ENCODE peak calls at places on chromosome 13, in eight cellular contexts. D is tibial nerve, S is upper lobe of left lung, A is stomach, L is GM12878, I is ovary, Y is transverse colon, N is K562. Q is an unnamed sample.
A peak's percentile ranks its signal among the peaks of the same experiment; 100 is the strongest.

GRCh38 chr13:99980201-99981114 is 1.1 kb upstream of the ZIC2 start:
- DNase-seq in D (no peak), S (peak; percentile 93), A (peak; percentile 69), L (no peak), I (peak; percentile 54), Y (peak; percentile 69), N (peak; percentile 90), Q (no peak)

GRCh38 chr13:68176486-68176885 is 946.4 kb upstream of the PCDH9 start:
- DNase-seq in D (no peak), S (no peak), A (no peak), L (no peak), I (no peak), Y (no peak), N (no peak), Q (no peak)

GRCh38 chr13:109840201-109840892 is 54.0 kb upstream of the IRS2 start:
- DNase-seq in D (no peak), S (no peak), A (no peak), L (no peak), I (no peak), Y (no peak), N (no peak), Q (no peak)

GRCh38 chr13:33112745-33113144 is 96.5 kb downstream of the KL start:
- DNase-seq in D (no peak), S (peak; percentile 40), A (no peak), L (no peak), I (peak; percentile 43), Y (no peak), N (no peak), Q (no peak)

GRCh38 chr13:31587696-31588266 is 151.5 kb upstream of the RXFP2 start:
- DNase-seq in D (no peak), S (no peak), A (no peak), L (no peak), I (no peak), Y (no peak), N (no peak), Q (no peak)

GRCh38 chr13:73167046-73167820 is 108.4 kb downstream of the KLF5 start:
- DNase-seq in D (no peak), S (no peak), A (no peak), L (no peak), I (no peak), Y (no peak), N (no peak), Q (no peak)

GRCh38 chr13:109055850-109056249 is 426.4 kb downstream of the MYO16 start:
- DNase-seq in D (no peak), S (no peak), A (no peak), L (no peak), I (no peak), Y (no peak), N (no peak), Q (no peak)

GRCh38 chr13:60591348-60591747 is 194.3 kb downstream of the TDRD3 start:
- DNase-seq in D (no peak), S (no peak), A (no peak), L (no peak), I (no peak), Y (no peak), N (no peak), Q (no peak)

GRCh38 chr13:32961724-32962123 is 54.5 kb upstream of the KL start:
- DNase-seq in D (no peak), S (no peak), A (no peak), L (no peak), I (no peak), Y (no peak), N (no peak), Q (no peak)

GRCh38 chr13:29704648-29705047 is 109.2 kb upstream of the SLC7A1 start:
- DNase-seq in D (no peak), S (no peak), A (no peak), L (no peak), I (no peak), Y (no peak), N (no peak), Q (no peak)

GRCh38 chr13:101618440-101619187 is 166.1 kb downstream of the ITGBL1 start:
- DNase-seq in D (no peak), S (no peak), A (no peak), L (no peak), I (no peak), Y (no peak), N (no peak), Q (no peak)

GRCh38 chr13:29621401-29621800 is 25.9 kb upstream of the SLC7A1 start:
- DNase-seq in D (no peak), S (no peak), A (no peak), L (no peak), I (no peak), Y (no peak), N (no peak), Q (no peak)

DNA sequence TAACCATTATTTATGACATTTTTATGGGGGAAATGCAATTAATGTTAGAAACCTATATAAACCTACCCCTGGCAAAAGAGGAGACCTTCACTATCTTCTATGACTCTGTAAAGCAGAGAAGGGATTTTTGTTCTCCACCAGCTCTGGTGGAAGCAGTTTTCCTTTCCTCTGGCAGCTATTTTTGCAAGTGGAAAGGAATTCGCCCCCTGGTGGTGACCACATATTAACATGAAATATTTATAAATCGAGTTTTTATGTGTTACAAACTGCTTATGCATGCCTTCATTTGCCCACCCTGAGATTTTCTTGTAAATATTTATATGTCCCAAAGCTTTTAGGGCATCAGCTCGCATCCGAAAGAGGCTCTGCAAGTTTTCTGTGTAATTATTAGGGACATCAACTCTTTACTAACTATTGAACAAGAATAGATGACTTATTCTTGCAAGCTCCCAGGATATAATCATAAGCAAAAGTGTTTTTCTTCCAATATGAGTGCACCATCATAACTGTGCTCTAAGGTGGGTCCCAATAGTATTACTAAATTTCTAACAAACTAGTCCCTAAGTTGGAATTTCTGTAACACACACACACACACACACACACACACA is 62.4 kb downstream of the SERTM1 start:
- DNase-seq in D (peak; percentile 64), S (no peak), A (peak; percentile 45), L (no peak), I (peak; percentile 32), Y (peak; percentile 19), N (peak; percentile 30), Q (peak; percentile 69)
- TF ChIP-seq EP300 in D (no peak), S (no peak), A (no peak), L (no peak), I (no peak), Y (no peak), N (no peak), Q (no peak)

DNA sequence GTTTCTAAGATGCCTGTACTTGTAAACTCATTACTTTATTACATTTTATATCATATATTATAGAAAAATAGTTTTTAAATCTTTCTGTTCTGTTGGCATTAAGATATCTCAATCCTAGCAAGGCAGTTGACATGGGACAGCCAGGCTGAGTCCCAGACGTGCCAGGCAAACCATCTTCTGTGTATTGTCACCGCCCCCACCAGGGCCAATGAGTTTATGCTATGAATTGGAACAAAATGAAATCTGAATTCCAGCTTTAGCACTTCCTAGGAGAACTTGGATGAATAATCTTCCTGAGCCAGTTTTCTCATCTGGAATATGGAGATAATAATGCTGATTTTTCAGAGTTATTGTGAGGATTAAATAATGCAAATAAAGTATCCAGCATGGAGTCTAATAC is 79.9 kb upstream of the GSX1 start:
- DNase-seq in D (peak; percentile 25), S (no peak), A (peak; percentile 42), L (no peak), I (no peak), Y (peak; percentile 16), N (no peak), Q (no peak)
- TF ChIP-seq CTCF in D (no peak), S (no peak), A (peak; percentile 28), L (no peak), I (no peak), Y (no peak), N (peak; percentile 37), Q (no peak)

GRCh38 chr13:25836709-25837316 is 215.0 kb downstream of the SHISA2 start:
- DNase-seq in D (no peak), S (no peak), A (no peak), L (no peak), I (no peak), Y (no peak), N (no peak), Q (no peak)
- H3K4me1 ChIP-seq in D (no peaks in the 10 kb centered on the region), S (no peaks in the 10 kb centered on the region), A (no peaks in the 10 kb centered on the region), L (no peaks in the 10 kb centered on the region), I (no peaks in the 10 kb centered on the region), Y (no peaks in the 10 kb centered on the region), N (no peaks in the 10 kb centered on the region), Q (no peaks in the 10 kb centered on the region)

GRCh38 chr13:75797719-75798118 is 161.6 kb downstream of the LMO7 start:
- DNase-seq in D (no peak), S (no peak), A (no peak), L (no peak), I (no peak), Y (no peak), N (no peak), Q (no peak)

GRCh38 chr13:75800545-75800944 is 164.4 kb downstream of the LMO7 start:
- DNase-seq in D (no peak), S (no peak), A (no peak), L (no peak), I (no peak), Y (no peak), N (no peak), Q (no peak)

GRCh38 chr13:75796825-75797224 is 160.7 kb downstream of the LMO7 start:
- DNase-seq in D (no peak), S (no peak), A (no peak), L (no peak), I (no peak), Y (no peak), N (no peak), Q (no peak)

GRCh38 chr13:75797256-75797655 is 161.1 kb downstream of the LMO7 start:
- DNase-seq in D (no peak), S (no peak), A (no peak), L (no peak), I (no peak), Y (no peak), N (no peak), Q (no peak)

GRCh38 chr13:75798353-75799245 is 162.5 kb downstream of the LMO7 start:
- DNase-seq in D (no peak), S (no peak), A (no peak), L (no peak), I (no peak), Y (no peak), N (no peak), Q (no peak)
- TF ChIP-seq EP300 in D (no peak), S (no peak), A (no peak), L (no peak), I (no peak), Y (no peak), N (no peak), Q (no peak)

DNA sequence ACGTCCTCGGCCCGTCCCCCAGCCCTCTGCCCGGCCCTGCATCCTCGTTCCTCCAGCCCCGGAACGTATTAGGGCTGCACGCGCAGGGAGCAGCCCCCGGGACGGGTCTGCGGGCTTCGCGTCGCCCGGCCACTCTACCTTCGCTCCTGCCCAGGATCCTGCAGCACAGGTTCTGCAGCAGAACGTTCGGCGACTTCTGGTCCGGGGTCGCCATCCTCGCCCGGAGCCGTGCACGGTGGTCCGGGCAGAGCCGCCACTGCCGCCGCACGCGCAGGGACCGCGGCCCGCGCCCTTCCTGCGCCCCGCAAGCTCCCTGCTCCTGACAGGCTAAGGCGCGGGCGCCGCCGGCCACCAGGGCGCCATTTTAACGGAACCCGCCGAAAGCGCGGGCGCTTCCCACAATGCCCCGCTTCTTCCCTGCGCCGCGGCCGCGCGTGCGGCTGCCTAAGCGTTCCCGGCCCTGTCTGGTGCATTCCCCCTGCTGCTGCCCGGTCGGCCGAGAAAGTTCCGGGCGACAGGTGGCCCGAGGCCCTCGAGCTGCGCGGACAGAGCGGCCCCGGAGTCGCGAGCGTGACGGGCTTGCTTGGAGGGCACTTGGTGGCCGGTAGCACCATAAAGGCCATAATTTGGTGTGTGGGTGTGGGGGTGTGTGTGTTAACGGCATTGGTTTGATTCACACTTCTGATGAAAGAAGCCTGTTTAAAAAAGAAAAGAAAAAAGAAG is at the start of gene TUBGCP3:
- DNase-seq in D (peak; percentile 59), S (peak; percentile 97), A (peak; percentile 87), L (no peak), I (peak; percentile 86), Y (peak; percentile 86), N (peak; percentile 85), Q (peak; percentile 92)
- TF ChIP-seq CTCF in D (peak; percentile 12), S (peak; percentile 45), A (peak; percentile 20), L (no peak), I (no peak), Y (peak; percentile 21), N (no peak), Q (no peak)

Q was measured in sigmoid colon.